ENCODE peak calls at places on chromosomes 16 and 17, in seven cellular contexts. M is Peyer's patch, A is PC-9, F is pancreas, L is esophagus squamous epithelium, O is colonic mucosa, I is aorta. J is an unnamed sample. For H3K36me3, the result is how much of the 10 kb centered on the place peaks cover.

GRCh38 chr17:83133302-83134121 is 54.1 kb downstream of the METRNL start:
- DNase-seq in M (no peak), L (no peak), I (peak), F (no peak), A (peak), O (peak), J (no peak)

GRCh38 chr17:19376799-19377198 is 1.5 kb upstream of the MAPK7 start:
- DNase-seq in F (no peak), O (peak), M (no peak), A (peak), I (no peak), L (no peak), J (no peak)

GRCh38 chr16:22235839-22236745 is 30.0 kb downstream of the EEF2K start:
- DNase-seq in I (no peak), O (peak), F (no peak), A (peak), L (no peak), M (no peak), J (no peak)

GRCh38 chr16:70789231-70789926 is 11.6 kb downstream of the VAC14 start:
- DNase-seq in A (no peak), M (no peak), I (no peak), F (no peak), O (peak), L (no peak), J (no peak)

GRCh38 chr17:60604686-60605334 is 4.8 kb downstream of the PPM1D start:
- DNase-seq in M (no peak), A (peak), O (no peak), L (no peak), I (peak), F (no peak), J (no peak)

GRCh38 chr17:81129289-81129688 is 36.0 kb upstream of the PVALEF start:
- DNase-seq in O (no peak), M (no peak), L (no peak), A (no peak), F (no peak), I (no peak), J (no peak)

GRCh38 chr16:66869424-66869823 is 10.9 kb upstream of the PDP2 start:
- DNase-seq in M (no peak), A (no peak), I (no peak), F (no peak), L (no peak), O (no peak), J (no peak)

GRCh38 chr17:40063034-40063765 is 435 bp downstream of the THRA start:
- DNase-seq in A (no peak), F (peak), M (no peak), I (peak), O (peak), L (no peak), J (peak)

GRCh38 chr17:13374203-13375143 is 227.3 kb downstream of the HS3ST3A1 start:
- DNase-seq in M (no peak), O (no peak), L (no peak), F (no peak), A (no peak), I (no peak), J (no peak)

GRCh38 chr17:19344311-19345066 is 18.0 kb downstream of the B9D1 start:
- DNase-seq in L (no peak), I (no peak), O (no peak), A (no peak), M (no peak), F (no peak), J (peak)

GRCh38 chr17:34091975-34092374 is 163.1 kb upstream of the CCL2 start:
- DNase-seq in L (no peak), M (no peak), O (no peak), A (no peak), F (no peak), I (no peak), J (no peak)

GRCh38 chr16:55471448-55472097 is 7.4 kb upstream of the MMP2 start:
- DNase-seq in O (no peak), F (no peak), A (peak), M (no peak), I (no peak), L (no peak), J (no peak)

GRCh38 chr17:2071024-2071385 is 16.1 kb downstream of the HIC1 start:
- DNase-seq in F (no peak), M (peak), L (no peak), A (no peak), I (peak), O (no peak), J (no peak)

GRCh38 chr17:67605259-67605912 is 112.3 kb upstream of the NOL11 start:
- DNase-seq in A (no peak), L (no peak), O (no peak), M (no peak), I (peak), F (peak), J (peak)

GRCh38 chr17:16945513-16946201 is 26.3 kb downstream of the TNFRSF13B start:
- DNase-seq in L (no peak), M (no peak), I (no peak), O (no peak), A (no peak), F (peak), J (no peak)

GRCh38 chr16:12646098-12646489 is 157.6 kb downstream of the CPPED1 start:
- DNase-seq in M (no peak), L (no peak), I (no peak), A (no peak), O (no peak), F (no peak), J (no peak)

GRCh38 chr16:89467382-89467781 is 23.0 kb downstream of the ANKRD11 start:
- DNase-seq in A (no peak), I (no peak), O (no peak), F (no peak), M (no peak), L (no peak), J (no peak)

GRCh38 chr17:10699861-10700260 is 2.5 kb downstream of the ADPRM start:
- DNase-seq in F (no peak), M (no peak), A (no peak), O (no peak), L (no peak), I (no peak), J (no peak)

GRCh38 chr17:72334205-72334604 is 213.4 kb downstream of the SOX9 start:
- DNase-seq in M (no peak), I (no peak), O (no peak), A (no peak), L (no peak), F (no peak), J (no peak)

GRCh38 chr16:2365895-2366294 is 25.4 kb upstream of the ABCA3 start:
- DNase-seq in F (no peak), O (no peak), L (no peak), M (no peak), A (no peak), I (no peak), J (no peak)
- H3K4me3 ChIP-seq in F (no peak), O (no peak), L (no peak), M (no peak), A (no peak), I (no peak), J (no peak)

GRCh38 chr16:931171-931570 is 39.6 kb downstream of the LMF1 start:
- DNase-seq in O (no peak), F (peak), L (no peak), I (no peak), A (no peak), M (no peak), J (no peak)
- H3K36me3 ChIP-seq in O (under half), F (under half), L (under half), I (under half), A (under half), M (under half), J (under half)

GRCh38 chr17:42806249-42806648 is 7.6 kb downstream of the CNTD1 start:
- DNase-seq in L (no peak), I (no peak), O (no peak), F (no peak), M (peak), A (no peak), J (no peak)
- H3K27ac ChIP-seq in L (no peak), I (no peak), O (peak), F (peak), M (no peak), A (no peak), J (no peak)

GRCh38 chr16:50275428-50276127 is 9.2 kb downstream of the ADCY7 start:
- DNase-seq in F (no peak), A (no peak), O (no peak), L (no peak), I (peak), M (peak), J (no peak)

GRCh38 chr16:50274771-50275415 is 8.5 kb downstream of the ADCY7 start:
- DNase-seq in L (no peak), M (peak), F (no peak), O (no peak), I (peak), A (no peak), J (no peak)

GRCh38 chr16:50276801-50277560 is 10.6 kb downstream of the ADCY7 start:
- DNase-seq in F (no peak), M (no peak), I (no peak), A (peak), L (no peak), O (no peak), J (no peak)

GRCh38 chr16:50273888-50274770 is 7.8 kb downstream of the ADCY7 start:
- DNase-seq in F (no peak), O (peak), I (peak), M (peak), A (no peak), L (no peak), J (peak)

GRCh38 chr16:50276128-50276444 is 9.7 kb downstream of the ADCY7 start:
- DNase-seq in F (no peak), A (no peak), M (no peak), I (peak), L (no peak), O (no peak), J (peak)
- H3K4me3 ChIP-seq in F (no peak), A (no peak), M (no peak), I (no peak), L (no peak), O (no peak), J (no peak)

GRCh38 chr16:11550651-11551498 is 35.8 kb downstream of the LITAF start:
- DNase-seq in F (no peak), A (peak), O (no peak), M (no peak), I (no peak), L (no peak), J (peak)

GRCh38 chr16:11551842-11552241 is 34.9 kb downstream of the LITAF start:
- DNase-seq in M (no peak), F (no peak), A (no peak), L (no peak), O (no peak), I (no peak), J (peak)

GRCh38 chr16:11552445-11552844 is 34.3 kb downstream of the LITAF start:
- DNase-seq in F (no peak), M (no peak), L (no peak), O (no peak), I (no peak), A (no peak), J (peak)

GRCh38 chr16:11554054-11554453 is 32.7 kb downstream of the LITAF start:
- DNase-seq in O (no peak), I (no peak), L (no peak), M (no peak), A (no peak), F (no peak), J (peak)

GRCh38 chr16:11553371-11553770 is 33.3 kb downstream of the LITAF start:
- DNase-seq in I (no peak), O (no peak), M (no peak), A (no peak), F (no peak), L (no peak), J (peak)
- H3K36me3 ChIP-seq in I (under half), O (under half), M (half or more), A (half or more), F (under half), L (under half), J (under half)

GRCh38 chr16:27318399-27319256 is 4.9 kb downstream of the IL4R start:
- DNase-seq in O (peak), M (no peak), F (no peak), I (peak), A (peak), L (no peak), J (no peak)

GRCh38 chr16:27319257-27319965 is 5.6 kb downstream of the IL4R start:
- DNase-seq in M (no peak), L (no peak), F (no peak), O (peak), A (no peak), I (no peak), J (no peak)

GRCh38 chr16:27317320-27317719 is 3.5 kb downstream of the IL4R start:
- DNase-seq in L (no peak), I (no peak), F (no peak), M (no peak), O (no peak), A (no peak), J (no peak)

GRCh38 chr16:27316038-27316680 is 2.4 kb downstream of the IL4R start:
- DNase-seq in M (no peak), A (no peak), L (no peak), O (no peak), I (no peak), F (no peak), J (peak)

DNA sequence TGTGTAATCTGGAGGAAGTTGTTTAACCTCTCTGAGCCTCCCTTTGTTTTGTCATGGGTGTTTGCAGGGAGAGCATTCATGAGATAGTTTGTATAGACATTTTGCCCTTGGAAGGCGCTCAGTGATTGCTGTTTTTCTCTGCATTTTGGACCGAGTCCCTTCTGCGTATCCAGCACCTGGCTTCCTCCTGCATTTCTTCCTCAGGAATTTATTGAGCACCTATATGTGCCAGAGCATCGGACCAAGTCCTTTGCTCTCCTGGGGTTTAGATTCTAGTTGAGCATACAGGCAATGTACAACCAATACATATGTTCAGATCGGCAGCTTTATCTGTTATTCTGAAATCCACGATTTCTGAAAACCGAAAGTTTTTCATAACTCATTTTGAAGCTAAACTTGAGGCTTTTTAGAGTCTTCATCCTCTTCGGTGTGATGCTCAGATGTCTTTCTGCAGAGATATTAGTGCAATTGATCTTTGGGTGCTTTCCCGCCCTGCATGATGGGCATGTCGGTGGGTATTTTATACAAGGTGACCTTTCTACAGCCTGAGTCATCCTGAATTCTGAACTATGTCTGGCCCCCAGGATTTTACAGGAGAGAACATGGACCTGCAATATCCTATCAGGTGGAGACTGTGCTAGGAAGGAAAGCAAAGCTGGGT is 4.1 kb downstream of the IL4R start:
- DNase-seq in F (no peak), A (no peak), M (no peak), L (no peak), O (no peak), I (no peak), J (no peak)
- H3K27ac ChIP-seq in F (no peak), A (peak), M (peak), L (peak), O (peak), I (peak), J (peak)

DNA sequence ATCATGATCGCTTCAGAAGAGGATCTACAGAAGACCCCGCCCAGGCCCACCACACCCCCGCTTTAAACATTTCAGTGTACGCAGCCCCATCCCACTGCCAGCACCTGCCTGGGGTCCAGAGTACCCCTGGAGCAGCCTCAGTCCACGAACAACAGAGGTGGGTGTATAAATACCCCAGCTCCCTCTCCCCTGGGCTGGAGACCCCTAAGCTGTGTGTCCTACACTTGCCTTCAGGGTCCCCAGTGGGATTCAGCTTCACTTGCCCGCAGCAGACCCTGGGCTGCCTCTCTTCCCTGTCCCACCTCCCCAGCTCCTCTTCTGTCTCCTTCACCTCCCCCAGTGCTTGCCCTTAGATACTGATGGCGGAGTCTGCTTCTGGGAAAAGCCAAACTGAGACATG is 105.7 kb downstream of the RBFOX3 start:
- DNase-seq in L (no peak), M (no peak), A (no peak), O (no peak), F (no peak), I (no peak), J (no peak)
- H3K4me3 ChIP-seq in L (no peak), M (no peak), A (no peak), O (no peak), F (no peak), I (no peak), J (no peak)

DNA sequence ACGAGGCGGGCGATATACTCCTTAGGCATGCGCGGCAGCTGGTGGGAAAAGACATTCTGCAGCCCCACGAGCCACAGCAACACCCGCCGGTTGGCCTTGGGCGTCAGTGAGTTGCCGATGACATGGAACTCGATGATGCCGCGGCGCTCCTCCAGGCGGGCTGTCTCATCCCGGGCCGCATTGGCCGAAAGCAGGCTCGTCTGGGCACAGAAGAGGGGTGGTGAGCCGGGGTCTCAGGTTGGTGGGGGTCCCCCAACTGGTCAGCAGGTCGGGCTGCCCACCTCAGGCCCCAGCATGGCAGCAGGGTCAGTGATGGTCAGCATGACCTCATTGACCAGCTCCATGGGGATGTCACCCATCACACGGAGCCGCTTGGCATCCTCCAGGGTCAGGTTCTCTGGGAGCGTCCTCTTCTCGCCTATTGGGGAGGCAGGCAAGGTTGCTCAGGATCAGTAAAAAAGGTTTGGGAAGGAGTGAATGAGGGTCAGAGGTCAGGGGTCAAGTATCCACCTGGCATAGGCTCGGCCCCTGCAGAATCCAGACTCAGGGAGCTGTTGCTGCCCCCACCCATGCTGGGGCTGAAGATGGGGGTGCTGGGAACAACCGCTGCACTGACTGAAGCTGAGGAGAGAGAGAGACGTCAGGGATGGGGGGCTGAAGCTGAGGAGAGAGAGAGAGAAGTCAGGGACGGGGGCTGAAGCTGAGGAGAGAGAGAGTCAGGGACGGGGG is 3.6 kb downstream of the KAT2A start:
- DNase-seq in O (no peak), M (no peak), F (peak), L (no peak), A (no peak), I (no peak), J (no peak)
- H3K36me3 ChIP-seq in O (under half), M (under half), F (under half), L (under half), A (under half), I (under half), J (under half)

J was measured in right lobe of liver.